ENCODE peak calls at places on chromosomes 11 and 22, in four cellular contexts. One of them, this sample, is unnamed.
A peak's percentile ranks its signal among the peaks of the same experiment; 100 is the strongest.

GRCh38 chr22:32788884-32789624 is 12.5 kb upstream of the TIMP3 start:
- DNase-seq in NAMALWA: no peak
- DNase-seq in choroid plexus epithelial cell: peak; percentile 79
- DNase-seq in activated T-cell treated with anti-CD3 and anti-CD28 coated beads for 48 hours: no peak
- DNase-seq in this sample: no peak

GRCh38 chr22:29003975-29004646 is 57.5 kb downstream of the C22orf31 start:
- DNase-seq in NAMALWA: no peak
- DNase-seq in choroid plexus epithelial cell: no peak
- DNase-seq in activated T-cell treated with anti-CD3 and anti-CD28 coated beads for 48 hours: no peak
- DNase-seq in this sample: no peak

GRCh38 chr22:39368402-39368801 is 18.6 kb downstream of the SYNGR1 start:
- DNase-seq in NAMALWA: no peak
- DNase-seq in choroid plexus epithelial cell: no peak
- DNase-seq in activated T-cell treated with anti-CD3 and anti-CD28 coated beads for 48 hours: no peak
- DNase-seq in this sample: no peak

GRCh38 chr11:106331163-106331562 is 253.7 kb downstream of the AASDHPPT start:
- DNase-seq in NAMALWA: no peak
- DNase-seq in choroid plexus epithelial cell: no peak
- DNase-seq in activated T-cell treated with anti-CD3 and anti-CD28 coated beads for 48 hours: no peak
- DNase-seq in this sample: no peak

GRCh38 chr11:27847496-27847895 is 147.2 kb upstream of the BDNF start:
- DNase-seq in NAMALWA: no peak
- DNase-seq in choroid plexus epithelial cell: no peak
- DNase-seq in activated T-cell treated with anti-CD3 and anti-CD28 coated beads for 48 hours: no peak
- DNase-seq in this sample: no peak

GRCh38 chr11:12088047-12088481 is 22.3 kb upstream of the MICAL2 start:
- DNase-seq in NAMALWA: no peak
- DNase-seq in choroid plexus epithelial cell: peak; percentile 83
- DNase-seq in activated T-cell treated with anti-CD3 and anti-CD28 coated beads for 48 hours: no peak
- DNase-seq in this sample: no peak

GRCh38 chr11:60993611-60994010 is 22.1 kb downstream of the CD6 start:
- DNase-seq in NAMALWA: no peak
- DNase-seq in choroid plexus epithelial cell: no peak
- DNase-seq in activated T-cell treated with anti-CD3 and anti-CD28 coated beads for 48 hours: no peak
- DNase-seq in this sample: no peak

GRCh38 chr11:120236169-120237107 is 3.5 kb upstream of the POU2F3 start:
- DNase-seq in NAMALWA: peak; percentile 66
- DNase-seq in choroid plexus epithelial cell: no peak
- DNase-seq in activated T-cell treated with anti-CD3 and anti-CD28 coated beads for 48 hours: no peak
- DNase-seq in this sample: no peak

GRCh38 chr11:46307785-46308341 is 30.4 kb downstream of the CREB3L1 start:
- DNase-seq in NAMALWA: no peak
- DNase-seq in choroid plexus epithelial cell: no peak
- DNase-seq in activated T-cell treated with anti-CD3 and anti-CD28 coated beads for 48 hours: no peak
- DNase-seq in this sample: no peak

GRCh38 chr11:65278351-65278750 is 16.6 kb downstream of the POLA2 start:
- DNase-seq in NAMALWA: no peak
- DNase-seq in choroid plexus epithelial cell: peak; percentile 28
- DNase-seq in activated T-cell treated with anti-CD3 and anti-CD28 coated beads for 48 hours: no peak
- DNase-seq in this sample: no peak

GRCh38 chr11:36257351-36257750 is 31.9 kb downstream of the COMMD9 start:
- DNase-seq in NAMALWA: no peak
- DNase-seq in choroid plexus epithelial cell: peak; percentile 62
- DNase-seq in activated T-cell treated with anti-CD3 and anti-CD28 coated beads for 48 hours: no peak
- DNase-seq in this sample: no peak

This sample was measured in GM12891.